ENCODE peak calls at places on chromosome 1, in six cellular contexts. One of them, this sample, is unnamed.

GRCh38 chr1:17935230-17935629 is 172.4 kb upstream of the IGSF21 start:
- DNase-seq in breast epithelium: no peak
- DNase-seq in stomach: no peak
- DNase-seq in HCT116: no peak
- DNase-seq in H1: no peak
- DNase-seq in spleen: no peak
- DNase-seq in this sample: no peak

GRCh38 chr1:23100074-23100748 is 68.4 kb downstream of the LUZP1 start:
- DNase-seq in breast epithelium: peak
- DNase-seq in stomach: peak
- DNase-seq in HCT116: no peak
- DNase-seq in H1: no peak
- DNase-seq in spleen: no peak
- DNase-seq in this sample: no peak

GRCh38 chr1:166944186-166944967 is 31.0 kb downstream of the ILDR2 start:
- DNase-seq in breast epithelium: no peak
- DNase-seq in stomach: no peak
- DNase-seq in HCT116: no peak
- DNase-seq in H1: no peak
- DNase-seq in spleen: no peak
- DNase-seq in this sample: no peak

GRCh38 chr1:151991663-151992344 is 1.9 kb downstream of the S100A10 start:
- DNase-seq in breast epithelium: no peak
- DNase-seq in stomach: no peak
- DNase-seq in HCT116: no peak
- DNase-seq in H1: no peak
- DNase-seq in spleen: no peak
- DNase-seq in this sample: no peak

GRCh38 chr1:207711285-207711684 is 40.6 kb upstream of the CD46 start:
- DNase-seq in breast epithelium: no peak
- DNase-seq in stomach: no peak
- DNase-seq in HCT116: peak
- DNase-seq in H1: peak
- DNase-seq in spleen: no peak
- DNase-seq in this sample: no peak

GRCh38 chr1:4980211-4980610 is 325.8 kb downstream of the AJAP1 start:
- DNase-seq in breast epithelium: no peak
- DNase-seq in stomach: no peak
- DNase-seq in HCT116: no peak
- DNase-seq in H1: no peak
- DNase-seq in spleen: no peak
- DNase-seq in this sample: no peak

GRCh38 chr1:15353839-15354579 is 55.7 kb upstream of the EFHD2 start:
- DNase-seq in breast epithelium: no peak
- DNase-seq in stomach: no peak
- DNase-seq in HCT116: peak
- DNase-seq in H1: no peak
- DNase-seq in spleen: no peak
- DNase-seq in this sample: no peak

GRCh38 chr1:244822878-244823277 is 12.6 kb upstream of the COX20 start:
- DNase-seq in breast epithelium: no peak
- DNase-seq in stomach: no peak
- DNase-seq in HCT116: no peak
- DNase-seq in H1: no peak
- DNase-seq in spleen: no peak
- DNase-seq in this sample: no peak

GRCh38 chr1:67236277-67236676 is 70.0 kb downstream of the IL23R start:
- DNase-seq in breast epithelium: no peak
- DNase-seq in stomach: no peak
- DNase-seq in HCT116: no peak
- DNase-seq in H1: no peak
- DNase-seq in spleen: no peak
- DNase-seq in this sample: no peak

GRCh38 chr1:229941785-229942184 is 125.3 kb upstream of the GALNT2 start:
- DNase-seq in breast epithelium: no peak
- DNase-seq in stomach: no peak
- DNase-seq in HCT116: no peak
- DNase-seq in H1: no peak
- DNase-seq in spleen: no peak
- DNase-seq in this sample: no peak

GRCh38 chr1:182206628-182207239 is 145.2 kb upstream of the ZNF648 start:
- DNase-seq in breast epithelium: peak
- DNase-seq in stomach: peak
- DNase-seq in HCT116: no peak
- DNase-seq in H1: no peak
- DNase-seq in spleen: no peak
- DNase-seq in this sample: peak

GRCh38 chr1:77126309-77126708 is 92.9 kb downstream of the PIGK start:
- DNase-seq in breast epithelium: no peak
- DNase-seq in stomach: no peak
- DNase-seq in HCT116: peak
- DNase-seq in H1: no peak
- DNase-seq in spleen: no peak
- DNase-seq in this sample: no peak

GRCh38 chr1:78520843-78521242 is 30.1 kb downstream of the PTGFR start:
- DNase-seq in breast epithelium: no peak
- DNase-seq in stomach: no peak
- DNase-seq in HCT116: no peak
- DNase-seq in H1: no peak
- DNase-seq in spleen: no peak
- DNase-seq in this sample: no peak

GRCh38 chr1:219324171-219324570 is 150.5 kb downstream of the LYPLAL1 start:
- DNase-seq in breast epithelium: no peak
- DNase-seq in stomach: no peak
- DNase-seq in HCT116: no peak
- DNase-seq in H1: no peak
- DNase-seq in spleen: no peak
- DNase-seq in this sample: no peak

GRCh38 chr1:61162513-61163274 is 80.3 kb downstream of the NFIA start:
- DNase-seq in breast epithelium: no peak
- DNase-seq in stomach: no peak
- DNase-seq in HCT116: no peak
- DNase-seq in H1: no peak
- DNase-seq in spleen: no peak
- DNase-seq in this sample: no peak

GRCh38 chr1:228798047-228798446 is 62.8 kb downstream of the RHOU start:
- DNase-seq in breast epithelium: no peak
- DNase-seq in stomach: no peak
- DNase-seq in HCT116: no peak
- DNase-seq in H1: no peak
- DNase-seq in spleen: no peak
- DNase-seq in this sample: no peak

GRCh38 chr1:241990040-241990439 is 8.9 kb downstream of the MAP1LC3C start:
- DNase-seq in breast epithelium: peak
- DNase-seq in stomach: peak
- DNase-seq in HCT116: peak
- DNase-seq in H1: no peak
- DNase-seq in spleen: no peak
- DNase-seq in this sample: peak

GRCh38 chr1:26998319-26999300 is 5.1 kb downstream of the TRNP1 start:
- DNase-seq in breast epithelium: no peak
- DNase-seq in stomach: no peak
- DNase-seq in HCT116: no peak
- DNase-seq in H1: no peak
- DNase-seq in spleen: no peak
- DNase-seq in this sample: no peak

GRCh38 chr1:213374369-213374768 is 323.3 kb downstream of the RPS6KC1 start:
- DNase-seq in breast epithelium: peak
- DNase-seq in stomach: peak
- DNase-seq in HCT116: peak
- DNase-seq in H1: peak
- DNase-seq in spleen: no peak
- DNase-seq in this sample: no peak

GRCh38 chr1:171763764-171764163 is 17.7 kb upstream of the METTL13 start:
- DNase-seq in breast epithelium: no peak
- DNase-seq in stomach: no peak
- DNase-seq in HCT116: no peak
- DNase-seq in H1: no peak
- DNase-seq in spleen: no peak
- DNase-seq in this sample: no peak

GRCh38 chr1:83499998-83500397 is 498.9 kb downstream of the TTLL7 start:
- DNase-seq in breast epithelium: no peak
- DNase-seq in stomach: no peak
- DNase-seq in HCT116: no peak
- DNase-seq in H1: no peak
- DNase-seq in spleen: no peak
- DNase-seq in this sample: no peak

GRCh38 chr1:83503153-83503552 is 495.8 kb downstream of the TTLL7 start:
- DNase-seq in breast epithelium: no peak
- DNase-seq in stomach: no peak
- DNase-seq in HCT116: no peak
- DNase-seq in H1: no peak
- DNase-seq in spleen: no peak
- DNase-seq in this sample: no peak

GRCh38 chr1:83497563-83497962 is 501.4 kb downstream of the TTLL7 start:
- DNase-seq in breast epithelium: no peak
- DNase-seq in stomach: no peak
- DNase-seq in HCT116: no peak
- DNase-seq in H1: no peak
- DNase-seq in spleen: no peak
- DNase-seq in this sample: no peak

GRCh38 chr1:83500531-83500930 is 498.4 kb downstream of the TTLL7 start:
- DNase-seq in breast epithelium: no peak
- DNase-seq in stomach: no peak
- DNase-seq in HCT116: no peak
- DNase-seq in H1: no peak
- DNase-seq in spleen: no peak
- DNase-seq in this sample: no peak

DNA sequence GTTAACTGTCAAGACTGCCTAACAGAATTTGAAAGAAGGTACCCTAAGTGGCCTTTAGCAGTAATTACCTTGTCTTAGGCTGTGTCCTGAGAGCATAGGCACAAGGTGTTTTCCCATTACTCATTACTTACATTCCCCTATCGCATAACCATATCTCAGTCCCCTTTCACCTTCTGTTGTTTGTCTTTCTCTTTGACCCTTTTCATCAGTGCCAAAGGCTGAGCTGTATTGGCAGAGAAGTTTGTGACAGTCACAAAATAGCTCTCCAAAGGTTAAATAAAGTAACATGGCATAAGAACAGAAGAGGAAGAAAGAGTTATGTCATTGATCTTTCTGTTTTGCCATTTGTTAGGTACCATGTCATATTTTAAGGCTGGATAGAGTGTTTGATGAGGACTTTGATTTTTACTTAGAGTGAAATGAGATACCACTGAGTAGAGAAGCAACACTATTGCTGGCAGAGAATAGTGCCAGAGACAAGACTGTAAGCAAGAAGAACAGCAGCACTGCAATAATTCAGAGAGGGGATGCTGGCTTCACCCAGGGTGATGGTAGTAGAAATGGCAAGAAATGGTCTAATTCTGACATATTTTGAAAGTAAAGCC is 497.8 kb downstream of the TTLL7 start:
- DNase-seq in breast epithelium: no peak
- DNase-seq in stomach: no peak
- DNase-seq in HCT116: no peak
- DNase-seq in H1: no peak
- DNase-seq in spleen: no peak
- DNase-seq in this sample: no peak
- TF ChIP-seq POLR2AphosphoS5 in breast epithelium: no peak
- TF ChIP-seq POLR2AphosphoS5 in stomach: peak
- TF ChIP-seq POLR2AphosphoS5 in HCT116: no peak
- TF ChIP-seq POLR2AphosphoS5 in H1: no peak
- TF ChIP-seq POLR2AphosphoS5 in spleen: no peak
- TF ChIP-seq POLR2AphosphoS5 in this sample: no peak

GRCh38 chr1:2825487-2826189 is 24.1 kb upstream of the TTC34 start:
- DNase-seq in breast epithelium: no peak
- DNase-seq in stomach: no peak
- DNase-seq in HCT116: no peak
- DNase-seq in H1: no peak
- DNase-seq in spleen: no peak
- DNase-seq in this sample: no peak
- TF ChIP-seq CTCF in breast epithelium: no peak
- TF ChIP-seq CTCF in stomach: no peak
- TF ChIP-seq CTCF in HCT116: no peak
- TF ChIP-seq CTCF in H1: no peak
- TF ChIP-seq CTCF in spleen: no peak
- TF ChIP-seq CTCF in this sample: no peak

GRCh38 chr1:85128296-85128695 is 72.5 kb downstream of the SYDE2 start:
- DNase-seq in breast epithelium: no peak
- DNase-seq in stomach: no peak
- DNase-seq in HCT116: no peak
- DNase-seq in H1: no peak
- DNase-seq in spleen: no peak
- DNase-seq in this sample: no peak
- TF ChIP-seq POLR2AphosphoS5 in breast epithelium: no peak
- TF ChIP-seq POLR2AphosphoS5 in stomach: no peak
- TF ChIP-seq POLR2AphosphoS5 in HCT116: no peak
- TF ChIP-seq POLR2AphosphoS5 in H1: no peak
- TF ChIP-seq POLR2AphosphoS5 in spleen: no peak
- TF ChIP-seq POLR2AphosphoS5 in this sample: no peak

GRCh38 chr1:70143052-70143659 is 62.2 kb downstream of the LRRC40 start:
- DNase-seq in breast epithelium: no peak
- DNase-seq in stomach: no peak
- DNase-seq in HCT116: no peak
- DNase-seq in H1: no peak
- DNase-seq in spleen: no peak
- DNase-seq in this sample: no peak
- TF ChIP-seq CTCF in breast epithelium: no peak
- TF ChIP-seq CTCF in stomach: no peak
- TF ChIP-seq CTCF in HCT116: no peak
- TF ChIP-seq CTCF in H1: no peak
- TF ChIP-seq CTCF in spleen: no peak
- TF ChIP-seq CTCF in this sample: no peak

GRCh38 chr1:82920418-82921248 is 1078.3 kb downstream of the TTLL7 start:
- DNase-seq in breast epithelium: no peak
- DNase-seq in stomach: no peak
- DNase-seq in HCT116: no peak
- DNase-seq in H1: no peak
- DNase-seq in spleen: no peak
- DNase-seq in this sample: no peak
- TF ChIP-seq POLR2AphosphoS5 in breast epithelium: no peak
- TF ChIP-seq POLR2AphosphoS5 in stomach: no peak
- TF ChIP-seq POLR2AphosphoS5 in HCT116: no peak
- TF ChIP-seq POLR2AphosphoS5 in H1: no peak
- TF ChIP-seq POLR2AphosphoS5 in spleen: no peak
- TF ChIP-seq POLR2AphosphoS5 in this sample: no peak

DNA sequence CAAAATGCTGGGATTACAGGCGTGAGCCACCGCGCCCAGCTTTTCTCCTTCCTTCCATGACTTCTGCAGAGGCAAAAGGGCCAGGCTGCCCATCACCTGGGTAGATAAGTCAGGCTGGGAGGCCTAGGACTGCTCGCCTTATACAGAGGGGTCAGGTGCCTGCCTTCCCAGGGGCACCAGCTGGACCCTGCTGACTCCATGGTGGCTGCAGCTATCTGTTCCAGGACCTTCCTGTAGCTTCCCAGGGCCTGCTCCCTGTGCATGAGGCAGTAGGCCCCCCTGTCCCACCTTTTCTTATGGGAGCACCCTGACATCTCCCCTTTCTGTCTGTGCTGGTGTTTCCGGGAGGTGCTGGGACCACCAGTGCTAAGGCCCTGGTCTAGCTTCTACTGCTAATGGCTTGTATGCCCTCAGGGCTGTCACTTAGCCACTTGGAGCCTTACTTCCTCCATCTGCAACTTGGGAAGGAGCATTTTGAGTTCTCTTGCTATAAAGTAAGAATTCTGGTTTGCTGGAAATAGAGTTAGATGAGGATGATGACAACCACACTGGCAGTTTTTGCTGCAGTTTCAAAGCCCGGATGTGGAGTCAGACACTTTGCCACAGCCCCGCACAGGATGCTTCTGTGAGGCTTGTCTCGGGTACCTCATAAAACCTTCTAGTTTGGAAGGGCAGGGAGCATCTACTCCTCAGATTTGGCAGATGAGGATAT is 14.4 kb downstream of the SOX13 start:
- DNase-seq in breast epithelium: no peak
- DNase-seq in stomach: no peak
- DNase-seq in HCT116: no peak
- DNase-seq in H1: no peak
- DNase-seq in spleen: peak
- DNase-seq in this sample: no peak
- TF ChIP-seq CTCF in breast epithelium: no peak
- TF ChIP-seq CTCF in stomach: no peak
- TF ChIP-seq CTCF in HCT116: no peak
- TF ChIP-seq CTCF in H1: no peak
- TF ChIP-seq CTCF in spleen: no peak
- TF ChIP-seq CTCF in this sample: no peak

This sample was measured in vagina.